ENCODE peak calls at places on chromosomes 1 and 21, in seven cellular contexts. N is hepatic stellate cell; X is ovary; E is fibroblast of mammary gland; F is HT-29; B is SK-MEL-5; Y is stimulated activated CD4-positive, alpha-beta T cell treated with anti-CD3 and anti-CD28 coated beads, Interleukin-1b, Interleukin-23, amount 100 ng/mL, for 4 hours. U is an unnamed sample.
A peak's percentile ranks its signal among the peaks of the same experiment; 100 is the strongest.

GRCh38 chr21:45537111-45537745 is 5.0 kb downstream of the SLC19A1 start:
- DNase-seq in N (no peak), X (peak; percentile 20), E (no peak), F (no peak), B (no peak), Y (no peak), U (no peak)

GRCh38 chr1:221766210-221766609 is 24.3 kb upstream of the DUSP10 start:
- DNase-seq in N (no peak), X (no peak), E (peak; percentile 89), F (no peak), B (no peak), Y (no peak), U (no peak)

GRCh38 chr21:36859744-36860501 is 106.5 kb downstream of the HLCS start:
- DNase-seq in N (no peak), X (peak; percentile 63), E (peak; percentile 45), F (peak; percentile 59), B (peak; percentile 49), Y (peak; percentile 8), U (peak; percentile 81)

GRCh38 chr1:37764888-37765441 is at the start of gene EPHA10:
- DNase-seq in N (no peak), X (no peak), E (no peak), F (no peak), B (no peak), Y (no peak), U (no peak)

GRCh38 chr1:68207129-68207689 is 25.1 kb downstream of the WLS start:
- DNase-seq in N (no peak), X (no peak), E (peak; percentile 68), F (no peak), B (no peak), Y (no peak), U (no peak)

GRCh38 chr1:225567789-225568188 is 85.1 kb downstream of the ENAH start:
- DNase-seq in N (no peak), X (no peak), E (peak; percentile 18), F (peak; percentile 7), B (peak; percentile 48), Y (no peak), U (no peak)

GRCh38 chr1:3237994-3238704 is 169.1 kb downstream of the PRDM16 start:
- DNase-seq in N (no peak), X (no peak), E (no peak), F (no peak), B (no peak), Y (no peak), U (no peak)

GRCh38 chr1:199778324-199778955 is 249.1 kb upstream of the NR5A2 start:
- DNase-seq in N (no peak), X (no peak), E (no peak), F (peak; percentile 77), B (no peak), Y (no peak), U (peak; percentile 94)

GRCh38 chr1:164895026-164895907 is 336.3 kb downstream of the PBX1 start:
- DNase-seq in N (no peak), X (no peak), E (no peak), F (no peak), B (no peak), Y (no peak), U (no peak)

GRCh38 chr1:51927029-51927428 is 48.5 kb upstream of the NRDC start:
- DNase-seq in N (no peak), X (no peak), E (peak; percentile 47), F (no peak), B (no peak), Y (no peak), U (no peak)

GRCh38 chr1:4265836-4266235 is 365.8 kb upstream of the C1orf174 start:
- DNase-seq in N (no peak), X (no peak), E (no peak), F (no peak), B (peak; percentile 1), Y (no peak), U (no peak)

GRCh38 chr1:25797939-25798338 is 2.1 kb upstream of the SELENON start:
- DNase-seq in N (peak; percentile 77), X (no peak), E (peak; percentile 32), F (no peak), B (peak; percentile 71), Y (peak; percentile 28), U (peak; percentile 33)